ENCODE peak calls at places on chromosomes 11 and 22, in four cellular contexts. One of them, this sample, is unnamed.

GRCh38 chr22:35559354-35560005 is 18.8 kb downstream of the RASD2 start:
- DNase-seq in astrocyte of the cerebellum: no peak
- DNase-seq in stimulated activated CD8-positive, alpha-beta memory T cell treated with anti-CD3 and anti-CD28 coated beads, Interleukin-4, amount 100 ng/mL, for 24 hours: no peak
- DNase-seq in HuH-7: no peak
- DNase-seq in this sample: no peak

GRCh38 chr11:67627394-67627787 is 2.3 kb downstream of the NUDT8 start:
- DNase-seq in stimulated activated CD8-positive, alpha-beta memory T cell treated with anti-CD3 and anti-CD28 coated beads, Interleukin-4, amount 100 ng/mL, for 24 hours: no peak
- DNase-seq in astrocyte of the cerebellum: no peak
- DNase-seq in HuH-7: no peak
- DNase-seq in this sample: no peak

GRCh38 chr11:8192016-8192895 is 23.4 kb upstream of the RIC3 start:
- DNase-seq in HuH-7: peak
- DNase-seq in astrocyte of the cerebellum: peak
- DNase-seq in stimulated activated CD8-positive, alpha-beta memory T cell treated with anti-CD3 and anti-CD28 coated beads, Interleukin-4, amount 100 ng/mL, for 24 hours: peak
- DNase-seq in this sample: peak

GRCh38 chr22:30947821-30948454 is 20.6 kb downstream of the MORC2 start:
- DNase-seq in HuH-7: peak
- DNase-seq in stimulated activated CD8-positive, alpha-beta memory T cell treated with anti-CD3 and anti-CD28 coated beads, Interleukin-4, amount 100 ng/mL, for 24 hours: no peak
- DNase-seq in astrocyte of the cerebellum: peak
- DNase-seq in this sample: no peak

GRCh38 chr22:30827646-30828045 is 133.0 kb downstream of the OSBP2 start:
- DNase-seq in HuH-7: no peak
- DNase-seq in stimulated activated CD8-positive, alpha-beta memory T cell treated with anti-CD3 and anti-CD28 coated beads, Interleukin-4, amount 100 ng/mL, for 24 hours: no peak
- DNase-seq in astrocyte of the cerebellum: no peak
- DNase-seq in this sample: no peak

GRCh38 chr11:10604340-10604748 is 35.9 kb upstream of the LYVE1 start:
- DNase-seq in HuH-7: no peak
- DNase-seq in stimulated activated CD8-positive, alpha-beta memory T cell treated with anti-CD3 and anti-CD28 coated beads, Interleukin-4, amount 100 ng/mL, for 24 hours: no peak
- DNase-seq in astrocyte of the cerebellum: no peak
- DNase-seq in this sample: no peak

GRCh38 chr11:72422414-72422813 is 11.9 kb downstream of the CLPB start:
- DNase-seq in HuH-7: peak
- DNase-seq in astrocyte of the cerebellum: no peak
- DNase-seq in stimulated activated CD8-positive, alpha-beta memory T cell treated with anti-CD3 and anti-CD28 coated beads, Interleukin-4, amount 100 ng/mL, for 24 hours: no peak
- DNase-seq in this sample: no peak

GRCh38 chr22:48952256-48953102 is 875.2 kb downstream of the BRD1 start:
- DNase-seq in astrocyte of the cerebellum: no peak
- DNase-seq in HuH-7: no peak
- DNase-seq in stimulated activated CD8-positive, alpha-beta memory T cell treated with anti-CD3 and anti-CD28 coated beads, Interleukin-4, amount 100 ng/mL, for 24 hours: no peak
- DNase-seq in this sample: no peak

GRCh38 chr11:34916810-34917780 is 677 bp downstream of the PDHX start:
- DNase-seq in HuH-7: no peak
- DNase-seq in stimulated activated CD8-positive, alpha-beta memory T cell treated with anti-CD3 and anti-CD28 coated beads, Interleukin-4, amount 100 ng/mL, for 24 hours: no peak
- DNase-seq in astrocyte of the cerebellum: peak
- DNase-seq in this sample: no peak

GRCh38 chr11:110522456-110522855 is 92.7 kb downstream of the FDX1 start:
- DNase-seq in HuH-7: no peak
- DNase-seq in astrocyte of the cerebellum: no peak
- DNase-seq in stimulated activated CD8-positive, alpha-beta memory T cell treated with anti-CD3 and anti-CD28 coated beads, Interleukin-4, amount 100 ng/mL, for 24 hours: no peak
- DNase-seq in this sample: no peak

GRCh38 chr11:108818971-108819370 is 154.1 kb downstream of the DDX10 start:
- DNase-seq in astrocyte of the cerebellum: no peak
- DNase-seq in HuH-7: no peak
- DNase-seq in stimulated activated CD8-positive, alpha-beta memory T cell treated with anti-CD3 and anti-CD28 coated beads, Interleukin-4, amount 100 ng/mL, for 24 hours: no peak
- DNase-seq in this sample: no peak

GRCh38 chr11:65613091-65613928 is 711 bp downstream of the MAP3K11 start:
- DNase-seq in astrocyte of the cerebellum: no peak
- DNase-seq in HuH-7: no peak
- DNase-seq in stimulated activated CD8-positive, alpha-beta memory T cell treated with anti-CD3 and anti-CD28 coated beads, Interleukin-4, amount 100 ng/mL, for 24 hours: no peak
- DNase-seq in this sample: no peak

GRCh38 chr11:2305862-2306823 is 4.3 kb downstream of the TSPAN32 start:
- DNase-seq in stimulated activated CD8-positive, alpha-beta memory T cell treated with anti-CD3 and anti-CD28 coated beads, Interleukin-4, amount 100 ng/mL, for 24 hours: no peak
- DNase-seq in HuH-7: no peak
- DNase-seq in astrocyte of the cerebellum: no peak
- DNase-seq in this sample: no peak

GRCh38 chr22:24071686-24072085 is 60.6 kb downstream of the CABIN1 start:
- DNase-seq in astrocyte of the cerebellum: no peak
- DNase-seq in HuH-7: no peak
- DNase-seq in stimulated activated CD8-positive, alpha-beta memory T cell treated with anti-CD3 and anti-CD28 coated beads, Interleukin-4, amount 100 ng/mL, for 24 hours: no peak
- DNase-seq in this sample: no peak

GRCh38 chr11:112513936-112514716 is 253.5 kb upstream of the PLET1 start:
- DNase-seq in stimulated activated CD8-positive, alpha-beta memory T cell treated with anti-CD3 and anti-CD28 coated beads, Interleukin-4, amount 100 ng/mL, for 24 hours: no peak
- DNase-seq in HuH-7: no peak
- DNase-seq in astrocyte of the cerebellum: no peak
- DNase-seq in this sample: no peak

GRCh38 chr11:124799384-124800225 is 601 bp downstream of the MSANTD2 start:
- DNase-seq in astrocyte of the cerebellum: no peak
- DNase-seq in HuH-7: peak
- DNase-seq in stimulated activated CD8-positive, alpha-beta memory T cell treated with anti-CD3 and anti-CD28 coated beads, Interleukin-4, amount 100 ng/mL, for 24 hours: peak
- DNase-seq in this sample: peak

GRCh38 chr11:76694664-76695063 is 24.1 kb upstream of the LRRC32 start:
- DNase-seq in HuH-7: no peak
- DNase-seq in astrocyte of the cerebellum: peak
- DNase-seq in stimulated activated CD8-positive, alpha-beta memory T cell treated with anti-CD3 and anti-CD28 coated beads, Interleukin-4, amount 100 ng/mL, for 24 hours: no peak
- DNase-seq in this sample: no peak

GRCh38 chr11:26847459-26847858 is 125.6 kb upstream of the SLC5A12 start:
- DNase-seq in stimulated activated CD8-positive, alpha-beta memory T cell treated with anti-CD3 and anti-CD28 coated beads, Interleukin-4, amount 100 ng/mL, for 24 hours: no peak
- DNase-seq in HuH-7: no peak
- DNase-seq in astrocyte of the cerebellum: no peak
- DNase-seq in this sample: no peak

GRCh38 chr22:40491990-40492631 is 121.7 kb downstream of the SGSM3 start:
- DNase-seq in HuH-7: no peak
- DNase-seq in stimulated activated CD8-positive, alpha-beta memory T cell treated with anti-CD3 and anti-CD28 coated beads, Interleukin-4, amount 100 ng/mL, for 24 hours: no peak
- DNase-seq in astrocyte of the cerebellum: no peak
- DNase-seq in this sample: no peak

GRCh38 chr11:120667281-120667680 is 155.7 kb downstream of the GRIK4 start:
- DNase-seq in astrocyte of the cerebellum: no peak
- DNase-seq in HuH-7: no peak
- DNase-seq in stimulated activated CD8-positive, alpha-beta memory T cell treated with anti-CD3 and anti-CD28 coated beads, Interleukin-4, amount 100 ng/mL, for 24 hours: no peak
- DNase-seq in this sample: no peak

GRCh38 chr11:46012185-46012584 is 89.7 kb downstream of the LARGE2 start:
- DNase-seq in HuH-7: no peak
- DNase-seq in astrocyte of the cerebellum: no peak
- DNase-seq in stimulated activated CD8-positive, alpha-beta memory T cell treated with anti-CD3 and anti-CD28 coated beads, Interleukin-4, amount 100 ng/mL, for 24 hours: no peak
- DNase-seq in this sample: no peak

GRCh38 chr11:1853376-1854131 is 670 bp downstream of the LSP1 start:
- DNase-seq in astrocyte of the cerebellum: no peak
- DNase-seq in stimulated activated CD8-positive, alpha-beta memory T cell treated with anti-CD3 and anti-CD28 coated beads, Interleukin-4, amount 100 ng/mL, for 24 hours: no peak
- DNase-seq in HuH-7: no peak
- DNase-seq in this sample: no peak

GRCh38 chr11:33652001-33652400 is 48.6 kb downstream of the C11orf91 start:
- DNase-seq in HuH-7: no peak
- DNase-seq in astrocyte of the cerebellum: no peak
- DNase-seq in stimulated activated CD8-positive, alpha-beta memory T cell treated with anti-CD3 and anti-CD28 coated beads, Interleukin-4, amount 100 ng/mL, for 24 hours: no peak
- DNase-seq in this sample: no peak

GRCh38 chr11:129814244-129814992 is 1.2 kb upstream of the TMEM45B start:
- DNase-seq in stimulated activated CD8-positive, alpha-beta memory T cell treated with anti-CD3 and anti-CD28 coated beads, Interleukin-4, amount 100 ng/mL, for 24 hours: peak
- DNase-seq in astrocyte of the cerebellum: no peak
- DNase-seq in HuH-7: no peak
- DNase-seq in this sample: no peak

GRCh38 chr11:110971110-110971509 is 258.9 kb upstream of the ARHGAP20 start:
- DNase-seq in HuH-7: no peak
- DNase-seq in astrocyte of the cerebellum: peak
- DNase-seq in stimulated activated CD8-positive, alpha-beta memory T cell treated with anti-CD3 and anti-CD28 coated beads, Interleukin-4, amount 100 ng/mL, for 24 hours: no peak
- DNase-seq in this sample: no peak

GRCh38 chr11:16767957-16768356 is 29.5 kb downstream of the C11orf58 start:
- DNase-seq in stimulated activated CD8-positive, alpha-beta memory T cell treated with anti-CD3 and anti-CD28 coated beads, Interleukin-4, amount 100 ng/mL, for 24 hours: no peak
- DNase-seq in HuH-7: no peak
- DNase-seq in astrocyte of the cerebellum: no peak
- DNase-seq in this sample: no peak

GRCh38 chr22:45302047-45302446 is 7.7 kb upstream of the FAM118A start:
- DNase-seq in stimulated activated CD8-positive, alpha-beta memory T cell treated with anti-CD3 and anti-CD28 coated beads, Interleukin-4, amount 100 ng/mL, for 24 hours: no peak
- DNase-seq in HuH-7: no peak
- DNase-seq in astrocyte of the cerebellum: peak
- DNase-seq in this sample: no peak

GRCh38 chr11:42179211-42179610 is 719.8 kb upstream of the LRRC4C start:
- DNase-seq in stimulated activated CD8-positive, alpha-beta memory T cell treated with anti-CD3 and anti-CD28 coated beads, Interleukin-4, amount 100 ng/mL, for 24 hours: no peak
- DNase-seq in astrocyte of the cerebellum: no peak
- DNase-seq in HuH-7: no peak
- DNase-seq in this sample: no peak

GRCh38 chr11:65791719-65792213 is 4.9 kb downstream of the OVOL1 start:
- DNase-seq in astrocyte of the cerebellum: no peak
- DNase-seq in HuH-7: no peak
- DNase-seq in stimulated activated CD8-positive, alpha-beta memory T cell treated with anti-CD3 and anti-CD28 coated beads, Interleukin-4, amount 100 ng/mL, for 24 hours: peak
- DNase-seq in this sample: no peak

GRCh38 chr22:19853058-19853878 is 1.4 kb downstream of the GNB1L start:
- DNase-seq in HuH-7: no peak
- DNase-seq in stimulated activated CD8-positive, alpha-beta memory T cell treated with anti-CD3 and anti-CD28 coated beads, Interleukin-4, amount 100 ng/mL, for 24 hours: no peak
- DNase-seq in astrocyte of the cerebellum: no peak
- DNase-seq in this sample: no peak

GRCh38 chr11:78694152-78694551 is 119.5 kb upstream of the NARS2 start:
- DNase-seq in stimulated activated CD8-positive, alpha-beta memory T cell treated with anti-CD3 and anti-CD28 coated beads, Interleukin-4, amount 100 ng/mL, for 24 hours: no peak
- DNase-seq in HuH-7: no peak
- DNase-seq in astrocyte of the cerebellum: no peak
- DNase-seq in this sample: no peak

GRCh38 chr11:8106679-8107078 is 25.7 kb downstream of the TUB start:
- DNase-seq in astrocyte of the cerebellum: no peak
- DNase-seq in stimulated activated CD8-positive, alpha-beta memory T cell treated with anti-CD3 and anti-CD28 coated beads, Interleukin-4, amount 100 ng/mL, for 24 hours: no peak
- DNase-seq in HuH-7: no peak
- DNase-seq in this sample: no peak

GRCh38 chr22:37462983-37463382 is 23.2 kb downstream of the MFNG start:
- DNase-seq in astrocyte of the cerebellum: peak
- DNase-seq in HuH-7: peak
- DNase-seq in stimulated activated CD8-positive, alpha-beta memory T cell treated with anti-CD3 and anti-CD28 coated beads, Interleukin-4, amount 100 ng/mL, for 24 hours: no peak
- DNase-seq in this sample: peak

GRCh38 chr11:120512727-120513435 is 1.3 kb downstream of the GRIK4 start:
- DNase-seq in stimulated activated CD8-positive, alpha-beta memory T cell treated with anti-CD3 and anti-CD28 coated beads, Interleukin-4, amount 100 ng/mL, for 24 hours: no peak
- DNase-seq in astrocyte of the cerebellum: no peak
- DNase-seq in HuH-7: no peak
- DNase-seq in this sample: no peak

GRCh38 chr22:46686221-46686872 is 51.7 kb downstream of the CERK start:
- DNase-seq in astrocyte of the cerebellum: no peak
- DNase-seq in stimulated activated CD8-positive, alpha-beta memory T cell treated with anti-CD3 and anti-CD28 coated beads, Interleukin-4, amount 100 ng/mL, for 24 hours: no peak
- DNase-seq in HuH-7: no peak
- DNase-seq in this sample: no peak